ENCODE peak calls at places on chromosomes 3 and 15, in four cellular contexts. O is GM12864, X is fibroblast of the aortic adventitia, C is HFFc6. G is an unnamed sample.

GRCh38 chr3:143529018-143529478 is 319.2 kb downstream of the SLC9A9 start:
- DNase-seq in O (peak), X (peak), C (no peak), G (no peak)

GRCh38 chr3:46087871-46088270 is 60.6 kb upstream of the XCR1 start:
- DNase-seq in C (peak), O (no peak), X (peak), G (peak)

GRCh38 chr15:61157933-61158332 is 71.2 kb downstream of the RORA start:
- DNase-seq in O (no peak), X (peak), C (no peak), G (no peak)

GRCh38 chr3:64311424-64311920 is 86.2 kb upstream of the PRICKLE2 start:
- DNase-seq in O (no peak), X (peak), C (peak), G (no peak)

GRCh38 chr15:75731248-75732100 is 18.8 kb upstream of the CSPG4 start:
- DNase-seq in C (no peak), O (no peak), X (no peak), G (no peak)

GRCh38 chr3:194030372-194030771 is 105.6 kb upstream of the HES1 start:
- DNase-seq in O (no peak), X (no peak), C (no peak), G (no peak)

GRCh38 chr3:117302448-117302847 is 592.9 kb downstream of the TUSC7 start:
- DNase-seq in X (no peak), C (no peak), O (no peak), G (no peak)

GRCh38 chr15:50250789-50251394 is 14.6 kb downstream of the HDC start:
- DNase-seq in X (peak), C (no peak), O (no peak), G (no peak)

GRCh38 chr15:89494941-89495637 is 1.3 kb downstream of the RHCG start:
- DNase-seq in C (no peak), X (peak), O (no peak), G (peak)

GRCh38 chr15:69887553-69887952 is 210.2 kb downstream of the TLE3 start:
- DNase-seq in C (no peak), O (no peak), X (no peak), G (no peak)

GRCh38 chr3:83403927-83404326 is 1554.9 kb upstream of the CADM2 start:
- DNase-seq in C (no peak), X (no peak), O (no peak), G (no peak)

GRCh38 chr3:149129326-149130123 is at the start of gene HPS3:
- DNase-seq in X (peak), C (peak), O (peak), G (peak)
- TF ChIP-seq CTCF in X (no peak), C (no peak), O (no peak), G (no peak)

DNA sequence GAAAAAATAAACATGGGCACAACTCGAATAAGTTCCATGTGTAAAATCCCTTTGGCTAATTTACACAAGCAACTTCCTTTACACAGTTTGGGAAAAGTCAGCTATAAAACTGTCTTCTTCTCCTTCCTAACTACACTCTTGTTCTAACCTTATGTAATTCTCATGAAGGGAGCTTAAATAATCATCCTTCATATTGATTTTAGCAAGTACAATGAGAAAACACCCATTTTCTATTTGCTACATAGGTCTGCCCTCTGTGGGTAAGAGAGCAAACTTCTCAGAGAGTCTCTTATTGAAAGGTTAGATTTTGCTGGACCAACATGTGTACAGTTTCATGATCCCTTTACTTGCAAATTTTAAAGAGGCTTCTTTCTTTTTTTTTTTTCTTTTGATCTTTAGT is 398.5 kb downstream of the ROBO1 start:
- DNase-seq in O (no peak), X (peak), C (peak), G (no peak)
- TF ChIP-seq CTCF in O (no peak), X (peak), C (peak), G (no peak)

GRCh38 chr3:51957520-51958205 is 2.5 kb downstream of the GPR62 start:
- DNase-seq in O (no peak), X (no peak), C (no peak), G (no peak)
- TF ChIP-seq CTCF in O (no peak), X (no peak), C (peak), G (no peak)

GRCh38 chr3:169774186-169774585 is 990 bp downstream of the MYNN start:
- DNase-seq in C (no peak), O (no peak), X (no peak), G (no peak)

GRCh38 chr3:169772530-169772950 is 656 bp upstream of the MYNN start:
- DNase-seq in O (no peak), C (peak), X (peak), G (peak)

GRCh38 chr3:169771651-169772529 is 1.3 kb upstream of the MYNN start:
- DNase-seq in O (no peak), X (peak), C (peak), G (peak)

GRCh38 chr3:169769287-169770181 is at the start of gene ACTRT3:
- DNase-seq in C (peak), O (no peak), X (peak), G (peak)

DNA sequence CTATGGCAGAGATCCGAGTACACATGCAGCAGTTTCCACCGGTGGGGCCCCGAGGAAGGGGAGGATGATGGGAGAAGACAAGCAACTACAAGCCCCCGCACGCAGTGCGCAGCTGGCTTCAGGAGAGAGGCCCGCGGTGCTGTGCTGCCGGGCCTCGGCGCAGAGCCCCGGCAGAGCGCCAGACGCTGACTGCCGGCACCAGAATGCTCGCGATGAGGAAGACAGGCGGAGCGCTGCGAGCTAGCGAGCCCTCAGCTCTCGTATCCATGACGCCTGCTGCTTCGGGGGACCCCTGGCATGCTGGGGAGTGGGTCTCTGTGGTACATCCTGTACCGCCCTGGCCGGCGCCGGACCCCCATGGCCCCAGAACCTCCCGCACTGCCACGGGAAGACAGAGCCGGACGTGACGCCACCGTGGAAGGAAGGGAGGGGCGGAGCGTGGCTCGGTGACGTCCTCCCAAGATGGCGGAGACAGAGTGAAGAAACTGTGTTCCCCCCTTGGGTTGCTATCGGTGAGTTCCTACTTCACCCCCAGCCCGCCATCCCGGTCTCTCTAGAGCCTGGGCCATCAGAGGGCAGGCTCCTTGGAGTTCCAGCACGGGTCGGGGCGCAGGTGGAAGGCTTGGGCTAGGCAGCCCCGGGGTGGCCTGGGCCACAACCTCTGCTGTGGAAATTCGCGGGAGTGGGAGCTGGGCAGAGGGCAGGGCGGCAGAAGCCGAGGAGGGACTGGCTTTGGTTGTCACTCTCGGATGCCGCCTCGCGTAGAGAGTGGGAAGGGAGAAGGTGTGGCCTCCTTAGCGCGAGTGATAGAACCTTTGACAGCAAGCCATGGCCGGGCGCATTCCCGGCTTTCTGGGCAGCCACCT is at the start of gene MYNN:
- DNase-seq in O (peak), X (peak), C (peak), G (peak)
- TF ChIP-seq CTCF in O (peak), X (peak), C (peak), G (peak)

GRCh38 chr3:3066910-3067309 is 43.3 kb downstream of the IL5RA start:
- DNase-seq in X (no peak), O (no peak), C (no peak), G (no peak)
- TF ChIP-seq CTCF in X (no peak), O (no peak), C (no peak), G (no peak)

DNA sequence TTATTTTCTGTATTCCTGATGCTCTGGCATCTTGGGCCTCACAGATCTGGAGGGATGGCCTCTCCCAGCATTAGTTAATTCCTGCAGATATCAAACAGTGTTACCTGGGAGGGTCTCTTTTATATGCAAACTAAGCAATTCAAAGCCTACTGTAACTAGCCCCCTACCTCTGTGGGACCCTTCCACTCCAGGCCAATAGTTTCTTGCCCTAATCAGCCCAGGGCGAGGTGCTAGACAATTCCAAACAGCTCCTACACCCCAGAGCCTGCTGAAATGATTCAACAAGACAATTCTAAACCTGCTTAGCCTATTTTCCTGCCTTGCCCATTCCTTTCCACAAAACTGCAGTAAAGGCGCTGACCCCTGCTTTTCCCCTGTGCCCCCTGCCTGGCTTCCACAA is 106.6 kb upstream of the IGSF10 start:
- DNase-seq in C (no peak), O (no peak), X (no peak), G (no peak)
- TF ChIP-seq CTCF in C (no peak), O (no peak), X (no peak), G (no peak)

GRCh38 chr3:171809513-171810277 is 588 bp downstream of the PLD1 start:
- DNase-seq in C (peak), O (no peak), X (peak), G (peak)
- TF ChIP-seq CTCF in C (no peak), O (no peak), X (no peak), G (peak)